ENCODE peak calls at places on chromosomes 7 and 10, in ten cellular contexts. One of them, this sample, is unnamed.
A peak's percentile ranks its signal among the peaks of the same experiment; 100 is the strongest.

GRCh38 chr10:88433551-88434186 is 149.4 kb downstream of the RNLS start:
- DNase-seq in stimulated activated CD8-positive, alpha-beta memory T cell treated with anti-CD3 and anti-CD28 coated beads, Interleukin-15, amount 100 ng/mL, for 4 hours: no peak
- DNase-seq in NCI-H2081: no peak
- DNase-seq in GM20000: no peak
- DNase-seq in neural crest cell: no peak
- DNase-seq in AG09319: no peak
- DNase-seq in fibroblast of gingiva: no peak
- DNase-seq in activated T-cell treated with anti-CD3 and anti-CD28 coated beads for 1 hour: no peak
- DNase-seq in OCI-LY7: no peak
- DNase-seq in pons: no peak
- DNase-seq in this sample: no peak

GRCh38 chr10:119502214-119502613 is 40.3 kb downstream of the RGS10 start:
- DNase-seq in stimulated activated CD8-positive, alpha-beta memory T cell treated with anti-CD3 and anti-CD28 coated beads, Interleukin-15, amount 100 ng/mL, for 4 hours: peak; percentile 72
- DNase-seq in NCI-H2081: no peak
- DNase-seq in GM20000: peak; percentile 53
- DNase-seq in neural crest cell: no peak
- DNase-seq in AG09319: no peak
- DNase-seq in fibroblast of gingiva: no peak
- DNase-seq in activated T-cell treated with anti-CD3 and anti-CD28 coated beads for 1 hour: peak; percentile 76
- DNase-seq in OCI-LY7: peak; percentile 88
- DNase-seq in pons: no peak
- DNase-seq in this sample: peak; percentile 26

GRCh38 chr10:119120413-119120867 is 16.5 kb downstream of the DENND10 start:
- DNase-seq in stimulated activated CD8-positive, alpha-beta memory T cell treated with anti-CD3 and anti-CD28 coated beads, Interleukin-15, amount 100 ng/mL, for 4 hours: no peak
- DNase-seq in NCI-H2081: no peak
- DNase-seq in GM20000: peak; percentile 58
- DNase-seq in neural crest cell: no peak
- DNase-seq in AG09319: peak; percentile 36
- DNase-seq in fibroblast of gingiva: no peak
- DNase-seq in activated T-cell treated with anti-CD3 and anti-CD28 coated beads for 1 hour: no peak
- DNase-seq in OCI-LY7: peak; percentile 55
- DNase-seq in pons: no peak
- DNase-seq in this sample: no peak

GRCh38 chr7:150738092-150739044 is 1.1 kb downstream of the GIMAP5 start:
- DNase-seq in stimulated activated CD8-positive, alpha-beta memory T cell treated with anti-CD3 and anti-CD28 coated beads, Interleukin-15, amount 100 ng/mL, for 4 hours: no peak
- DNase-seq in NCI-H2081: no peak
- DNase-seq in GM20000: no peak
- DNase-seq in neural crest cell: no peak
- DNase-seq in AG09319: no peak
- DNase-seq in fibroblast of gingiva: no peak
- DNase-seq in activated T-cell treated with anti-CD3 and anti-CD28 coated beads for 1 hour: no peak
- DNase-seq in OCI-LY7: no peak
- DNase-seq in pons: no peak
- DNase-seq in this sample: no peak

GRCh38 chr10:21173964-21174669 is 277.0 kb upstream of the NEBL start:
- DNase-seq in stimulated activated CD8-positive, alpha-beta memory T cell treated with anti-CD3 and anti-CD28 coated beads, Interleukin-15, amount 100 ng/mL, for 4 hours: no peak
- DNase-seq in NCI-H2081: peak; percentile 67
- DNase-seq in GM20000: peak; percentile 42
- DNase-seq in neural crest cell: peak; percentile 33
- DNase-seq in AG09319: no peak
- DNase-seq in fibroblast of gingiva: no peak
- DNase-seq in activated T-cell treated with anti-CD3 and anti-CD28 coated beads for 1 hour: no peak
- DNase-seq in OCI-LY7: no peak
- DNase-seq in pons: no peak
- DNase-seq in this sample: peak; percentile 70

GRCh38 chr7:43591551-43592180 is 8.8 kb downstream of the STK17A start:
- DNase-seq in stimulated activated CD8-positive, alpha-beta memory T cell treated with anti-CD3 and anti-CD28 coated beads, Interleukin-15, amount 100 ng/mL, for 4 hours: no peak
- DNase-seq in NCI-H2081: no peak
- DNase-seq in GM20000: no peak
- DNase-seq in neural crest cell: no peak
- DNase-seq in AG09319: no peak
- DNase-seq in fibroblast of gingiva: no peak
- DNase-seq in activated T-cell treated with anti-CD3 and anti-CD28 coated beads for 1 hour: no peak
- DNase-seq in OCI-LY7: no peak
- DNase-seq in pons: no peak
- DNase-seq in this sample: no peak

GRCh38 chr10:49831352-49832040 is 69.4 kb upstream of the OGDHL start:
- DNase-seq in stimulated activated CD8-positive, alpha-beta memory T cell treated with anti-CD3 and anti-CD28 coated beads, Interleukin-15, amount 100 ng/mL, for 4 hours: no peak
- DNase-seq in NCI-H2081: no peak
- DNase-seq in GM20000: no peak
- DNase-seq in neural crest cell: no peak
- DNase-seq in AG09319: no peak
- DNase-seq in fibroblast of gingiva: no peak
- DNase-seq in activated T-cell treated with anti-CD3 and anti-CD28 coated beads for 1 hour: no peak
- DNase-seq in OCI-LY7: no peak
- DNase-seq in pons: no peak
- DNase-seq in this sample: peak; percentile 63

GRCh38 chr7:138935438-138936079 is 45.6 kb downstream of the KIAA1549 start:
- DNase-seq in stimulated activated CD8-positive, alpha-beta memory T cell treated with anti-CD3 and anti-CD28 coated beads, Interleukin-15, amount 100 ng/mL, for 4 hours: no peak
- DNase-seq in NCI-H2081: peak; percentile 15
- DNase-seq in GM20000: no peak
- DNase-seq in neural crest cell: no peak
- DNase-seq in AG09319: peak; percentile 68
- DNase-seq in fibroblast of gingiva: peak; percentile 87
- DNase-seq in activated T-cell treated with anti-CD3 and anti-CD28 coated beads for 1 hour: no peak
- DNase-seq in OCI-LY7: no peak
- DNase-seq in pons: peak; percentile 16
- DNase-seq in this sample: peak; percentile 61

GRCh38 chr7:112892263-112892662 is 102.1 kb upstream of the TMEM168 start:
- DNase-seq in stimulated activated CD8-positive, alpha-beta memory T cell treated with anti-CD3 and anti-CD28 coated beads, Interleukin-15, amount 100 ng/mL, for 4 hours: no peak
- DNase-seq in NCI-H2081: no peak
- DNase-seq in GM20000: no peak
- DNase-seq in neural crest cell: no peak
- DNase-seq in AG09319: peak; percentile 30
- DNase-seq in fibroblast of gingiva: peak; percentile 77
- DNase-seq in activated T-cell treated with anti-CD3 and anti-CD28 coated beads for 1 hour: no peak
- DNase-seq in OCI-LY7: no peak
- DNase-seq in pons: no peak
- DNase-seq in this sample: no peak

GRCh38 chr10:131019696-131020095 is 291.8 kb downstream of the TCERG1L start:
- DNase-seq in stimulated activated CD8-positive, alpha-beta memory T cell treated with anti-CD3 and anti-CD28 coated beads, Interleukin-15, amount 100 ng/mL, for 4 hours: no peak
- DNase-seq in NCI-H2081: no peak
- DNase-seq in GM20000: no peak
- DNase-seq in neural crest cell: no peak
- DNase-seq in AG09319: no peak
- DNase-seq in fibroblast of gingiva: no peak
- DNase-seq in activated T-cell treated with anti-CD3 and anti-CD28 coated beads for 1 hour: no peak
- DNase-seq in OCI-LY7: no peak
- DNase-seq in pons: no peak
- DNase-seq in this sample: no peak

GRCh38 chr7:1674161-1675035 is 4.3 kb downstream of the ELFN1 start:
- DNase-seq in stimulated activated CD8-positive, alpha-beta memory T cell treated with anti-CD3 and anti-CD28 coated beads, Interleukin-15, amount 100 ng/mL, for 4 hours: no peak
- DNase-seq in NCI-H2081: no peak
- DNase-seq in GM20000: no peak
- DNase-seq in neural crest cell: no peak
- DNase-seq in AG09319: no peak
- DNase-seq in fibroblast of gingiva: no peak
- DNase-seq in activated T-cell treated with anti-CD3 and anti-CD28 coated beads for 1 hour: no peak
- DNase-seq in OCI-LY7: no peak
- DNase-seq in pons: no peak
- DNase-seq in this sample: no peak

GRCh38 chr10:104735469-104735868 is 94.4 kb downstream of the SORCS3 start:
- DNase-seq in stimulated activated CD8-positive, alpha-beta memory T cell treated with anti-CD3 and anti-CD28 coated beads, Interleukin-15, amount 100 ng/mL, for 4 hours: no peak
- DNase-seq in NCI-H2081: no peak
- DNase-seq in GM20000: no peak
- DNase-seq in neural crest cell: no peak
- DNase-seq in AG09319: no peak
- DNase-seq in fibroblast of gingiva: no peak
- DNase-seq in activated T-cell treated with anti-CD3 and anti-CD28 coated beads for 1 hour: no peak
- DNase-seq in OCI-LY7: no peak
- DNase-seq in pons: no peak
- DNase-seq in this sample: peak; percentile 61

GRCh38 chr10:23917251-23917908 is 291.6 kb upstream of the KIAA1217 start:
- DNase-seq in stimulated activated CD8-positive, alpha-beta memory T cell treated with anti-CD3 and anti-CD28 coated beads, Interleukin-15, amount 100 ng/mL, for 4 hours: no peak
- DNase-seq in NCI-H2081: no peak
- DNase-seq in GM20000: no peak
- DNase-seq in neural crest cell: no peak
- DNase-seq in AG09319: no peak
- DNase-seq in fibroblast of gingiva: no peak
- DNase-seq in activated T-cell treated with anti-CD3 and anti-CD28 coated beads for 1 hour: no peak
- DNase-seq in OCI-LY7: no peak
- DNase-seq in pons: no peak
- DNase-seq in this sample: no peak

GRCh38 chr7:47045592-47045991 is 536.3 kb downstream of the TNS3 start:
- DNase-seq in stimulated activated CD8-positive, alpha-beta memory T cell treated with anti-CD3 and anti-CD28 coated beads, Interleukin-15, amount 100 ng/mL, for 4 hours: no peak
- DNase-seq in NCI-H2081: no peak
- DNase-seq in GM20000: no peak
- DNase-seq in neural crest cell: no peak
- DNase-seq in AG09319: no peak
- DNase-seq in fibroblast of gingiva: peak; percentile 32
- DNase-seq in activated T-cell treated with anti-CD3 and anti-CD28 coated beads for 1 hour: no peak
- DNase-seq in OCI-LY7: no peak
- DNase-seq in pons: no peak
- DNase-seq in this sample: no peak

GRCh38 chr7:100486753-100487446 is 3.2 kb downstream of the NYAP1 start:
- DNase-seq in stimulated activated CD8-positive, alpha-beta memory T cell treated with anti-CD3 and anti-CD28 coated beads, Interleukin-15, amount 100 ng/mL, for 4 hours: no peak
- DNase-seq in NCI-H2081: no peak
- DNase-seq in GM20000: peak; percentile 7
- DNase-seq in neural crest cell: no peak
- DNase-seq in AG09319: no peak
- DNase-seq in fibroblast of gingiva: no peak
- DNase-seq in activated T-cell treated with anti-CD3 and anti-CD28 coated beads for 1 hour: no peak
- DNase-seq in OCI-LY7: no peak
- DNase-seq in pons: no peak
- DNase-seq in this sample: peak; percentile 56

GRCh38 chr10:122702271-122702670 is 2.6 kb upstream of the C10orf120 start:
- DNase-seq in stimulated activated CD8-positive, alpha-beta memory T cell treated with anti-CD3 and anti-CD28 coated beads, Interleukin-15, amount 100 ng/mL, for 4 hours: no peak
- DNase-seq in NCI-H2081: no peak
- DNase-seq in GM20000: no peak
- DNase-seq in neural crest cell: no peak
- DNase-seq in AG09319: no peak
- DNase-seq in fibroblast of gingiva: no peak
- DNase-seq in activated T-cell treated with anti-CD3 and anti-CD28 coated beads for 1 hour: no peak
- DNase-seq in OCI-LY7: no peak
- DNase-seq in pons: peak; percentile 91
- DNase-seq in this sample: no peak

GRCh38 chr7:19713676-19714075 is 4.8 kb upstream of the POLR1F start:
- DNase-seq in stimulated activated CD8-positive, alpha-beta memory T cell treated with anti-CD3 and anti-CD28 coated beads, Interleukin-15, amount 100 ng/mL, for 4 hours: no peak
- DNase-seq in NCI-H2081: peak; percentile 45
- DNase-seq in GM20000: peak; percentile 11
- DNase-seq in neural crest cell: peak; percentile 38
- DNase-seq in AG09319: no peak
- DNase-seq in fibroblast of gingiva: peak; percentile 41
- DNase-seq in activated T-cell treated with anti-CD3 and anti-CD28 coated beads for 1 hour: peak; percentile 30
- DNase-seq in OCI-LY7: peak; percentile 61
- DNase-seq in pons: peak; percentile 62
- DNase-seq in this sample: peak; percentile 15

GRCh38 chr7:131581241-131582157 is 25.1 kb upstream of the PODXL start:
- DNase-seq in stimulated activated CD8-positive, alpha-beta memory T cell treated with anti-CD3 and anti-CD28 coated beads, Interleukin-15, amount 100 ng/mL, for 4 hours: no peak
- DNase-seq in NCI-H2081: no peak
- DNase-seq in GM20000: no peak
- DNase-seq in neural crest cell: no peak
- DNase-seq in AG09319: no peak
- DNase-seq in fibroblast of gingiva: no peak
- DNase-seq in activated T-cell treated with anti-CD3 and anti-CD28 coated beads for 1 hour: no peak
- DNase-seq in OCI-LY7: no peak
- DNase-seq in pons: no peak
- DNase-seq in this sample: no peak

GRCh38 chr10:70617798-70618568 is 15.4 kb upstream of the PRF1 start:
- DNase-seq in stimulated activated CD8-positive, alpha-beta memory T cell treated with anti-CD3 and anti-CD28 coated beads, Interleukin-15, amount 100 ng/mL, for 4 hours: no peak
- DNase-seq in NCI-H2081: no peak
- DNase-seq in GM20000: no peak
- DNase-seq in neural crest cell: no peak
- DNase-seq in AG09319: no peak
- DNase-seq in fibroblast of gingiva: no peak
- DNase-seq in activated T-cell treated with anti-CD3 and anti-CD28 coated beads for 1 hour: no peak
- DNase-seq in OCI-LY7: no peak
- DNase-seq in pons: no peak
- DNase-seq in this sample: no peak

GRCh38 chr10:28202941-28203352 is 99.9 kb downstream of the MPP7 start:
- DNase-seq in stimulated activated CD8-positive, alpha-beta memory T cell treated with anti-CD3 and anti-CD28 coated beads, Interleukin-15, amount 100 ng/mL, for 4 hours: no peak
- DNase-seq in NCI-H2081: no peak
- DNase-seq in GM20000: no peak
- DNase-seq in neural crest cell: no peak
- DNase-seq in AG09319: no peak
- DNase-seq in fibroblast of gingiva: peak; percentile 36
- DNase-seq in activated T-cell treated with anti-CD3 and anti-CD28 coated beads for 1 hour: no peak
- DNase-seq in OCI-LY7: no peak
- DNase-seq in pons: no peak
- DNase-seq in this sample: no peak

GRCh38 chr10:128051548-128051947 is 74.7 kb downstream of the MKI67 start:
- DNase-seq in stimulated activated CD8-positive, alpha-beta memory T cell treated with anti-CD3 and anti-CD28 coated beads, Interleukin-15, amount 100 ng/mL, for 4 hours: no peak
- DNase-seq in NCI-H2081: no peak
- DNase-seq in GM20000: no peak
- DNase-seq in neural crest cell: no peak
- DNase-seq in AG09319: no peak
- DNase-seq in fibroblast of gingiva: no peak
- DNase-seq in activated T-cell treated with anti-CD3 and anti-CD28 coated beads for 1 hour: no peak
- DNase-seq in OCI-LY7: no peak
- DNase-seq in pons: no peak
- DNase-seq in this sample: no peak

GRCh38 chr7:74302745-74303221 is 13.6 kb downstream of the CLIP2 start:
- DNase-seq in stimulated activated CD8-positive, alpha-beta memory T cell treated with anti-CD3 and anti-CD28 coated beads, Interleukin-15, amount 100 ng/mL, for 4 hours: no peak
- DNase-seq in NCI-H2081: no peak
- DNase-seq in GM20000: no peak
- DNase-seq in neural crest cell: no peak
- DNase-seq in AG09319: no peak
- DNase-seq in fibroblast of gingiva: no peak
- DNase-seq in activated T-cell treated with anti-CD3 and anti-CD28 coated beads for 1 hour: no peak
- DNase-seq in OCI-LY7: no peak
- DNase-seq in pons: peak; percentile 50
- DNase-seq in this sample: no peak

GRCh38 chr7:45939574-45939973 is 18.5 kb upstream of the IGFBP3 start:
- DNase-seq in stimulated activated CD8-positive, alpha-beta memory T cell treated with anti-CD3 and anti-CD28 coated beads, Interleukin-15, amount 100 ng/mL, for 4 hours: no peak
- DNase-seq in NCI-H2081: no peak
- DNase-seq in GM20000: no peak
- DNase-seq in neural crest cell: no peak
- DNase-seq in AG09319: no peak
- DNase-seq in fibroblast of gingiva: no peak
- DNase-seq in activated T-cell treated with anti-CD3 and anti-CD28 coated beads for 1 hour: no peak
- DNase-seq in OCI-LY7: no peak
- DNase-seq in pons: no peak
- DNase-seq in this sample: no peak

GRCh38 chr10:10911471-10911921 is 106.2 kb upstream of the CELF2 start:
- DNase-seq in stimulated activated CD8-positive, alpha-beta memory T cell treated with anti-CD3 and anti-CD28 coated beads, Interleukin-15, amount 100 ng/mL, for 4 hours: no peak
- DNase-seq in NCI-H2081: no peak
- DNase-seq in GM20000: no peak
- DNase-seq in neural crest cell: peak; percentile 5
- DNase-seq in AG09319: peak; percentile 93
- DNase-seq in fibroblast of gingiva: peak; percentile 94
- DNase-seq in activated T-cell treated with anti-CD3 and anti-CD28 coated beads for 1 hour: no peak
- DNase-seq in OCI-LY7: no peak
- DNase-seq in pons: peak; percentile 23
- DNase-seq in this sample: peak; percentile 77

GRCh38 chr7:89887489-89887888 is 266.8 kb upstream of the STEAP1 start:
- DNase-seq in stimulated activated CD8-positive, alpha-beta memory T cell treated with anti-CD3 and anti-CD28 coated beads, Interleukin-15, amount 100 ng/mL, for 4 hours: no peak
- DNase-seq in NCI-H2081: no peak
- DNase-seq in GM20000: no peak
- DNase-seq in neural crest cell: no peak
- DNase-seq in AG09319: no peak
- DNase-seq in fibroblast of gingiva: no peak
- DNase-seq in activated T-cell treated with anti-CD3 and anti-CD28 coated beads for 1 hour: no peak
- DNase-seq in OCI-LY7: no peak
- DNase-seq in pons: peak; percentile 30
- DNase-seq in this sample: no peak

GRCh38 chr7:155815332-155816191 is 3.3 kb upstream of the SHH start:
- DNase-seq in stimulated activated CD8-positive, alpha-beta memory T cell treated with anti-CD3 and anti-CD28 coated beads, Interleukin-15, amount 100 ng/mL, for 4 hours: peak; percentile 36
- DNase-seq in NCI-H2081: peak; percentile 45
- DNase-seq in GM20000: peak; percentile 89
- DNase-seq in neural crest cell: peak; percentile 71
- DNase-seq in AG09319: no peak
- DNase-seq in fibroblast of gingiva: peak; percentile 11
- DNase-seq in activated T-cell treated with anti-CD3 and anti-CD28 coated beads for 1 hour: peak; percentile 40
- DNase-seq in OCI-LY7: peak; percentile 63
- DNase-seq in pons: no peak
- DNase-seq in this sample: peak; percentile 48

GRCh38 chr10:78716034-78716660 is 352.6 kb upstream of the ZMIZ1 start:
- DNase-seq in stimulated activated CD8-positive, alpha-beta memory T cell treated with anti-CD3 and anti-CD28 coated beads, Interleukin-15, amount 100 ng/mL, for 4 hours: no peak
- DNase-seq in NCI-H2081: no peak
- DNase-seq in GM20000: no peak
- DNase-seq in neural crest cell: no peak
- DNase-seq in AG09319: no peak
- DNase-seq in fibroblast of gingiva: no peak
- DNase-seq in activated T-cell treated with anti-CD3 and anti-CD28 coated beads for 1 hour: no peak
- DNase-seq in OCI-LY7: no peak
- DNase-seq in pons: no peak
- DNase-seq in this sample: no peak

GRCh38 chr7:152597514-152597913 is 78.4 kb downstream of the XRCC2 start:
- DNase-seq in stimulated activated CD8-positive, alpha-beta memory T cell treated with anti-CD3 and anti-CD28 coated beads, Interleukin-15, amount 100 ng/mL, for 4 hours: no peak
- DNase-seq in NCI-H2081: no peak
- DNase-seq in GM20000: no peak
- DNase-seq in neural crest cell: no peak
- DNase-seq in AG09319: no peak
- DNase-seq in fibroblast of gingiva: no peak
- DNase-seq in activated T-cell treated with anti-CD3 and anti-CD28 coated beads for 1 hour: no peak
- DNase-seq in OCI-LY7: no peak
- DNase-seq in pons: no peak
- DNase-seq in this sample: no peak